ENCODE peak calls at places on chromosomes 13 and 19, in seven cellular contexts. F is H9, G is IMR-90, L is mesendoderm, D is trophoblast cell, V is neuronal stem cell, N is H1. Q is an unnamed sample.

GRCh38 chr19:5893907-5894703 is 9.5 kb downstream of the NDUFA11 start:
- DNase-seq in N (no peak), L (no peak), V (no peak), F (no peak), D (no peak), G (no peak), Q (no peak)

GRCh38 chr19:58328999-58329398 is 2.2 kb downstream of the ZSCAN22 start:
- DNase-seq in F (peak), V (peak), N (peak), D (no peak), L (peak), G (no peak), Q (no peak)

GRCh38 chr13:63651394-63651793 is 2235.7 kb upstream of the PCDH20 start:
- DNase-seq in V (no peak), F (no peak), N (no peak), G (no peak), D (no peak), L (no peak), Q (no peak)

GRCh38 chr13:25980255-25980654 is 71.6 kb downstream of the SHISA2 start:
- DNase-seq in N (peak), L (peak), F (peak), G (peak), V (no peak), D (peak), Q (peak)

GRCh38 chr13:58313219-58313618 is 681.7 kb downstream of the PCDH17 start:
- DNase-seq in L (no peak), D (no peak), N (no peak), V (no peak), F (no peak), G (no peak), Q (no peak)

GRCh38 chr13:23928985-23929384 is 31.7 kb upstream of the C1QTNF9B start:
- DNase-seq in L (peak), V (no peak), D (peak), F (no peak), N (no peak), G (peak), Q (peak)

GRCh38 chr13:27712421-27712820 is 79.9 kb upstream of the GSX1 start:
- DNase-seq in N (no peak), D (no peak), F (no peak), V (no peak), G (no peak), L (no peak), Q (peak)

GRCh38 chr13:114115191-114115671 is 17.2 kb downstream of the RASA3 start:
- DNase-seq in F (no peak), L (no peak), G (peak), N (no peak), V (no peak), D (peak), Q (peak)

GRCh38 chr19:42433503-42434260 is 6.5 kb upstream of the LIPE start:
- DNase-seq in V (peak), N (no peak), F (peak), L (peak), D (peak), G (peak), Q (peak)

GRCh38 chr19:1122972-1123363 is 19.2 kb downstream of the GPX4 start:
- DNase-seq in L (peak), N (no peak), V (peak), D (peak), F (peak), G (peak), Q (peak)

GRCh38 chr19:46620716-46621115 is 4.2 kb downstream of the PTGIR start:
- DNase-seq in D (no peak), L (no peak), F (no peak), G (peak), V (no peak), N (no peak), Q (peak)

GRCh38 chr13:28501547-28501946 is 6.6 kb upstream of the FLT1 start:
- DNase-seq in G (no peak), L (no peak), N (no peak), F (no peak), D (peak), V (no peak), Q (no peak)

GRCh38 chr19:49814010-49814409 is 918 bp upstream of the FUZ start:
- DNase-seq in G (no peak), D (no peak), V (no peak), L (no peak), N (no peak), F (no peak), Q (no peak)
- H3K9ac ChIP-seq in G (no peak), D (no peak), V (no peak), L (no peak), N (no peak), F (no peak), Q (peak)

GRCh38 chr13:87678353-87678752 is 7.2 kb downstream of the SLITRK5 start:
- DNase-seq in D (no peak), L (no peak), G (no peak), V (no peak), N (no peak), F (no peak), Q (no peak)
- H3K4me2 ChIP-seq in D (peak), L (peak), G (no peak), V (peak), N (peak), F (peak), Q (peak)

DNA sequence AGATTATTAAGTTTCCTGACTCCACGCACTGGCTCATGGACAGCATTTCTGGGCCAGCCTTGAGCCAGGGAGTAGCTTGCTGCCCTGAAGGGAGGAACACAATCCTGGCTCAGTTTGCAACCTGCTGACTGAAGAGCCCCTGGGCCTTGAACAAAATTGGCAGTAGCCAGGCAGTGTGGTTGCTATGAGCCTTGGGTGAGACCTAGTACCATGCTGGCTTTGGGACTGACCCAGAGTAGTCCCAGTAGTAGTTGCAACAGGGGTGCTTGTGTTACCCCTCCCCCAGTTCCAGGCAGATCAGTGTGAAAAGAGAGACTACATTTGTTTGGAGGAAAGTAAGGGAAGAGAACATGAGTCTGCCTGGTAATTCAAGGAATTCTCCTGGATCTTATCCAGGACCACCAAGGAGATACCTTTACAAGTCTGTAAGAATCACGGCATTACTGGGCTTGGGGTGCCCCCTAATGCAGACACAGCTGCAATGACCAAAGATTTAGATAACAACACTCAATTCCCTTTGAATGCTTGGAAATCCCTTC is 22.0 kb downstream of the ITGBL1 start:
- DNase-seq in F (peak), D (no peak), V (peak), G (peak), N (no peak), L (peak), Q (peak)
- H3K18ac ChIP-seq in F (peak), D (no peak), V (peak), G (peak), N (peak), L (no peak), Q (peak)

GRCh38 chr13:50810998-50811397 is 32.5 kb downstream of the DLEU7 start:
- DNase-seq in L (no peak), V (no peak), G (no peak), F (no peak), D (no peak), N (no peak), Q (no peak)
- H3K9ac ChIP-seq in L (no peak), V (no peak), G (no peak), F (no peak), D (no peak), N (no peak), Q (no peak)

GRCh38 chr19:30228113-30228725 is 144.0 kb upstream of the ZNF536 start:
- DNase-seq in L (peak), V (no peak), G (no peak), D (no peak), N (no peak), F (no peak), Q (peak)

GRCh38 chr19:30227661-30228112 is 144.5 kb upstream of the ZNF536 start:
- DNase-seq in L (peak), V (peak), N (no peak), G (peak), D (peak), F (peak), Q (peak)

GRCh38 chr19:30225615-30226463 is 146.3 kb upstream of the ZNF536 start:
- DNase-seq in N (no peak), D (no peak), V (no peak), F (no peak), G (no peak), L (peak), Q (no peak)

GRCh38 chr19:30226464-30227070 is 145.6 kb upstream of the ZNF536 start:
- DNase-seq in L (peak), D (no peak), V (no peak), N (no peak), G (no peak), F (no peak), Q (no peak)

GRCh38 chr19:30227071-30227621 is 145.0 kb upstream of the ZNF536 start:
- DNase-seq in D (no peak), F (no peak), L (peak), G (no peak), V (no peak), N (no peak), Q (no peak)
- H3K4me2 ChIP-seq in D (peak), F (peak), L (peak), G (peak), V (peak), N (peak), Q (peak)

GRCh38 chr19:54727562-54727961 is 3.3 kb downstream of the KIR3DL3 start:
- DNase-seq in V (no peak), D (no peak), N (no peak), F (no peak), L (no peak), G (no peak), Q (no peak)
- H3K18ac ChIP-seq in V (no peak), D (no peak), N (no peak), F (no peak), L (no peak), G (no peak), Q (no peak)

Q was measured in mesenchymal stem cell.